ENCODE peak calls at places on chromosomes 4 and X, in four cellular contexts. W, L, Q and N are unnamed samples.

GRCh38 chrX:154986826-154987575 is 35.5 kb downstream of the F8 start:
- DNase-seq in W (no peak), L (no peak), Q (no peak), N (no peak)

GRCh38 chr4:84856468-84856867 is 110.0 kb downstream of the WDFY3 start:
- DNase-seq in W (no peak), L (no peak), Q (no peak), N (no peak)

GRCh38 chr4:143286733-143287570 is 49.7 kb upstream of the GAB1 start:
- DNase-seq in W (no peak), L (no peak), Q (no peak), N (no peak)

GRCh38 chr4:60443068-60443467 is 757.1 kb upstream of the ADGRL3 start:
- DNase-seq in W (no peak), L (no peak), Q (no peak), N (no peak)

GRCh38 chrX:9928083-9928482 is 39.1 kb upstream of the CLDN34 start:
- DNase-seq in W (no peak), L (no peak), Q (no peak), N (no peak)

GRCh38 chrX:131288738-131289511 is at the start of gene IGSF1:
- DNase-seq in W (no peak), L (no peak), Q (no peak), N (peak)

GRCh38 chrX:116379854-116380253 is 56.6 kb upstream of the SLC6A14 start:
- DNase-seq in W (no peak), L (no peak), Q (no peak), N (no peak)

GRCh38 chr4:159102623-159103405 is at the start of gene RAPGEF2:
- DNase-seq in W (peak), L (peak), Q (peak), N (peak)

GRCh38 chr4:37601527-37601926 is 84.6 kb downstream of the RELL1 start:
- DNase-seq in W (no peak), L (no peak), Q (no peak), N (peak)

GRCh38 chrX:47623540-47624027 is 3.9 kb upstream of the SYN1 start:
- DNase-seq in W (peak), L (peak), Q (peak), N (peak)

GRCh38 chrX:68750316-68750715 is 78.5 kb upstream of the EFNB1 start:
- DNase-seq in W (no peak), L (no peak), Q (no peak), N (no peak)

GRCh38 chr4:73897380-73898136 is 28.4 kb downstream of the CXCL1 start:
- DNase-seq in W (no peak), L (no peak), Q (peak), N (no peak)

GRCh38 chr4:166594326-166594946 is 639.9 kb downstream of the SPOCK3 start:
- DNase-seq in W (peak), L (no peak), Q (no peak), N (peak)

GRCh38 chr4:177448850-177449249 is 6.6 kb upstream of the AGA start:
- DNase-seq in W (no peak), L (no peak), Q (peak), N (no peak)

GRCh38 chr4:187021436-187022205 is 298.0 kb upstream of the FAT1 start:
- DNase-seq in W (no peak), L (no peak), Q (no peak), N (no peak)

GRCh38 chr4:139672732-139673131 is 7.1 kb downstream of the MGST2 start:
- DNase-seq in W (no peak), L (no peak), Q (no peak), N (no peak)

GRCh38 chr4:71974681-71975080 is 57.1 kb upstream of the NPFFR2 start:
- DNase-seq in W (no peak), L (no peak), Q (no peak), N (no peak)

GRCh38 chrX:12563121-12563520 is 228.1 kb upstream of the PRPS2 start:
- DNase-seq in W (no peak), L (no peak), Q (no peak), N (no peak)